ENCODE peak calls at places on chromosomes 5 and 9, in four cellular contexts. E is iris pigment epithelial cell, H is left ventricle myocardium inferior, Z is cardiac muscle cell. P is an unnamed sample.

GRCh38 chr5:154575869-154576806 is 98.1 kb upstream of the HAND1 start:
- DNase-seq in E (no peak), H (no peak), Z (no peak), P (no peak)

GRCh38 chr5:11050596-11051304 is 289.7 kb upstream of the DAP start:
- DNase-seq in E (peak; percentile 40), H (no peak), Z (no peak), P (no peak)

GRCh38 chr9:96423322-96423984 is 5.3 kb upstream of the ZNF367 start:
- DNase-seq in E (no peak), H (no peak), Z (no peak), P (no peak)

GRCh38 chr5:172339264-172340180 is 56.0 kb upstream of the UBTD2 start:
- DNase-seq in E (no peak), H (no peak), Z (no peak), P (no peak)

GRCh38 chr9:89755835-89756234 is 151.0 kb downstream of the GADD45G start:
- DNase-seq in E (peak; percentile 14), H (peak; percentile 41), Z (peak; percentile 88), P (peak; percentile 77)

GRCh38 chr5:112684737-112685136 is 52.9 kb upstream of the APC start:
- DNase-seq in E (no peak), H (no peak), Z (peak; percentile 41), P (peak; percentile 77)

GRCh38 chr5:168438349-168438748 is 47.9 kb upstream of the RARS1 start:
- DNase-seq in E (peak; percentile 16), H (no peak), Z (no peak), P (no peak)

GRCh38 chr5:160390787-160391696 is 8.8 kb downstream of the FAM200C start:
- DNase-seq in E (peak; percentile 31), H (no peak), Z (peak; percentile 45), P (peak; percentile 51)

GRCh38 chr9:107226431-107226830 is 56.6 kb upstream of the RAD23B start:
- DNase-seq in E (peak; percentile 17), H (no peak), Z (no peak), P (no peak)

GRCh38 chr5:118029807-118030206 is 958.5 kb downstream of the DTWD2 start:
- DNase-seq in E (no peak), H (no peak), Z (no peak), P (no peak)

GRCh38 chr5:148740966-148741742 is 85.3 kb upstream of the ADRB2 start:
- DNase-seq in E (peak; percentile 69), H (no peak), Z (peak; percentile 76), P (peak; percentile 74)

GRCh38 chr9:5140151-5140550 is 45.3 kb downstream of the INSL6 start:
- DNase-seq in E (peak; percentile 3), H (no peak), Z (no peak), P (no peak)

GRCh38 chr5:140785905-140786686 is at the start of gene PCDHA1:
- DNase-seq in E (no peak), H (no peak), Z (no peak), P (no peak)

GRCh38 chr5:78562719-78563330 is 85.7 kb downstream of the LHFPL2 start:
- DNase-seq in E (no peak), H (no peak), Z (no peak), P (no peak)

GRCh38 chr5:115457985-115458384 is 86.6 kb downstream of the FEM1C start:
- DNase-seq in E (peak; percentile 35), H (no peak), Z (peak; percentile 88), P (no peak)

P was measured in mesenchymal stem cell.